ENCODE peak calls at places on chromosomes 16 and 17, in five cellular contexts. One of them, this sample, is unnamed.
A peak's percentile ranks its signal among the peaks of the same experiment; 100 is the strongest.

GRCh38 chr17:4950757-4951204 is at the start of gene ENO3:
- DNase-seq in NCI-H1694 treated with DMSO at 0.1 percent for 48 hours: peak; percentile 33
- DNase-seq in GM23338: peak; percentile 60
- DNase-seq in GM23248: no peak
- DNase-seq in H54: no peak
- DNase-seq in this sample: peak; percentile 27

GRCh38 chr16:79380990-79381389 is 219.5 kb downstream of the MAF start:
- DNase-seq in H54: no peak
- DNase-seq in GM23248: no peak
- DNase-seq in GM23338: no peak
- DNase-seq in NCI-H1694 treated with DMSO at 0.1 percent for 48 hours: no peak
- DNase-seq in this sample: no peak

GRCh38 chr16:86452451-86452850 is 57.9 kb upstream of the FOXF1 start:
- DNase-seq in GM23248: peak; percentile 61
- DNase-seq in GM23338: no peak
- DNase-seq in NCI-H1694 treated with DMSO at 0.1 percent for 48 hours: no peak
- DNase-seq in H54: no peak
- DNase-seq in this sample: no peak

GRCh38 chr17:33962857-33963655 is 292.0 kb upstream of the CCL2 start:
- DNase-seq in NCI-H1694 treated with DMSO at 0.1 percent for 48 hours: no peak
- DNase-seq in GM23338: no peak
- DNase-seq in H54: no peak
- DNase-seq in GM23248: no peak
- DNase-seq in this sample: no peak

GRCh38 chr17:76182016-76182764 is 41.1 kb upstream of the FOXJ1 start:
- DNase-seq in H54: peak; percentile 90
- DNase-seq in GM23248: peak; percentile 87
- DNase-seq in NCI-H1694 treated with DMSO at 0.1 percent for 48 hours: peak; percentile 91
- DNase-seq in GM23338: peak; percentile 93
- DNase-seq in this sample: peak; percentile 86

GRCh38 chr17:6567528-6568185 is 11.3 kb upstream of the PITPNM3 start:
- DNase-seq in NCI-H1694 treated with DMSO at 0.1 percent for 48 hours: no peak
- DNase-seq in H54: no peak
- DNase-seq in GM23248: peak; percentile 23
- DNase-seq in GM23338: peak; percentile 41
- DNase-seq in this sample: no peak

GRCh38 chr16:84950906-84951305 is 60.4 kb downstream of the ZDHHC7 start:
- DNase-seq in GM23248: peak; percentile 55
- DNase-seq in NCI-H1694 treated with DMSO at 0.1 percent for 48 hours: no peak
- DNase-seq in H54: no peak
- DNase-seq in GM23338: peak; percentile 72
- DNase-seq in this sample: no peak

GRCh38 chr16:81601601-81602251 is 157.1 kb downstream of the CMIP start:
- DNase-seq in GM23248: no peak
- DNase-seq in GM23338: no peak
- DNase-seq in NCI-H1694 treated with DMSO at 0.1 percent for 48 hours: no peak
- DNase-seq in H54: no peak
- DNase-seq in this sample: no peak

GRCh38 chr17:39739885-39740356 is 2.2 kb downstream of the GRB7 start:
- DNase-seq in H54: no peak
- DNase-seq in GM23248: peak; percentile 29
- DNase-seq in GM23338: peak; percentile 55
- DNase-seq in NCI-H1694 treated with DMSO at 0.1 percent for 48 hours: no peak
- DNase-seq in this sample: peak; percentile 21

GRCh38 chr17:81513669-81514484 is 1.3 kb upstream of the ACTG1 start:
- DNase-seq in GM23338: peak; percentile 84
- DNase-seq in GM23248: peak; percentile 94
- DNase-seq in NCI-H1694 treated with DMSO at 0.1 percent for 48 hours: peak; percentile 42
- DNase-seq in H54: no peak
- DNase-seq in this sample: peak; percentile 66

GRCh38 chr17:31448467-31449077 is 57.1 kb downstream of the RAB11FIP4 start:
- DNase-seq in NCI-H1694 treated with DMSO at 0.1 percent for 48 hours: no peak
- DNase-seq in GM23248: peak; percentile 49
- DNase-seq in H54: no peak
- DNase-seq in GM23338: no peak
- DNase-seq in this sample: no peak

GRCh38 chr17:2237521-2237921 is 66.1 kb downstream of the SMG6 start:
- DNase-seq in GM23248: peak; percentile 60
- DNase-seq in GM23338: no peak
- DNase-seq in NCI-H1694 treated with DMSO at 0.1 percent for 48 hours: no peak
- DNase-seq in H54: no peak
- DNase-seq in this sample: no peak

GRCh38 chr16:57914244-57915173 is 56.4 kb downstream of the CNGB1 start:
- DNase-seq in GM23338: no peak
- DNase-seq in GM23248: no peak
- DNase-seq in H54: no peak
- DNase-seq in NCI-H1694 treated with DMSO at 0.1 percent for 48 hours: no peak
- DNase-seq in this sample: no peak

GRCh38 chr17:300881-301280 is 51.7 kb downstream of the RPH3AL start:
- DNase-seq in GM23248: no peak
- DNase-seq in H54: no peak
- DNase-seq in NCI-H1694 treated with DMSO at 0.1 percent for 48 hours: no peak
- DNase-seq in GM23338: no peak
- DNase-seq in this sample: no peak

GRCh38 chr16:18932243-18932997 is 6.2 kb upstream of the SMG1 start:
- DNase-seq in H54: peak; percentile 39
- DNase-seq in NCI-H1694 treated with DMSO at 0.1 percent for 48 hours: no peak
- DNase-seq in GM23248: peak; percentile 91
- DNase-seq in GM23338: no peak
- DNase-seq in this sample: peak; percentile 98

GRCh38 chr16:3460121-3460520 is 16.6 kb downstream of the NAA60 start:
- DNase-seq in H54: no peak
- DNase-seq in NCI-H1694 treated with DMSO at 0.1 percent for 48 hours: no peak
- DNase-seq in GM23338: no peak
- DNase-seq in GM23248: peak; percentile 12
- DNase-seq in this sample: no peak

GRCh38 chr17:57906910-57907309 is 48.3 kb downstream of the CUEDC1 start:
- DNase-seq in GM23248: no peak
- DNase-seq in GM23338: peak; percentile 74
- DNase-seq in NCI-H1694 treated with DMSO at 0.1 percent for 48 hours: no peak
- DNase-seq in H54: no peak
- DNase-seq in this sample: no peak

GRCh38 chr16:49365711-49366509 is 7.7 kb upstream of the C16orf78 start:
- DNase-seq in GM23338: no peak
- DNase-seq in H54: no peak
- DNase-seq in GM23248: no peak
- DNase-seq in NCI-H1694 treated with DMSO at 0.1 percent for 48 hours: peak; percentile 31
- DNase-seq in this sample: no peak

GRCh38 chr17:32746698-32747097 is 130.2 kb downstream of the MYO1D start:
- DNase-seq in NCI-H1694 treated with DMSO at 0.1 percent for 48 hours: no peak
- DNase-seq in GM23338: no peak
- DNase-seq in H54: no peak
- DNase-seq in GM23248: peak; percentile 92
- DNase-seq in this sample: no peak

GRCh38 chr17:16381496-16381820 is 567 bp downstream of the UBB start:
- DNase-seq in GM23248: peak; percentile 73
- DNase-seq in H54: no peak
- DNase-seq in NCI-H1694 treated with DMSO at 0.1 percent for 48 hours: no peak
- DNase-seq in GM23338: no peak
- DNase-seq in this sample: no peak

GRCh38 chr16:51276335-51276734 is 125.3 kb upstream of the SALL1 start:
- DNase-seq in NCI-H1694 treated with DMSO at 0.1 percent for 48 hours: no peak
- DNase-seq in GM23338: no peak
- DNase-seq in GM23248: peak; percentile 33
- DNase-seq in H54: no peak
- DNase-seq in this sample: no peak

GRCh38 chr16:71916397-71916920 is 21.1 kb downstream of the IST1 start:
- DNase-seq in GM23248: no peak
- DNase-seq in NCI-H1694 treated with DMSO at 0.1 percent for 48 hours: no peak
- DNase-seq in H54: no peak
- DNase-seq in GM23338: no peak
- DNase-seq in this sample: no peak

GRCh38 chr17:2075336-2076056 is 20.6 kb downstream of the HIC1 start:
- DNase-seq in GM23338: peak; percentile 53
- DNase-seq in H54: no peak
- DNase-seq in GM23248: peak; percentile 63
- DNase-seq in NCI-H1694 treated with DMSO at 0.1 percent for 48 hours: no peak
- DNase-seq in this sample: no peak

GRCh38 chr17:910503-911194 is 68.9 kb downstream of the NXN start:
- DNase-seq in NCI-H1694 treated with DMSO at 0.1 percent for 48 hours: no peak
- DNase-seq in GM23248: peak; percentile 77
- DNase-seq in GM23338: no peak
- DNase-seq in H54: no peak
- DNase-seq in this sample: no peak

GRCh38 chr16:79170565-79171242 is 429.8 kb downstream of the MAF start:
- DNase-seq in NCI-H1694 treated with DMSO at 0.1 percent for 48 hours: no peak
- DNase-seq in H54: no peak
- DNase-seq in GM23338: no peak
- DNase-seq in GM23248: peak; percentile 28
- DNase-seq in this sample: no peak

GRCh38 chr16:27238016-27238587 is 30.5 kb downstream of the NSMCE1 start:
- DNase-seq in H54: no peak
- DNase-seq in GM23338: no peak
- DNase-seq in GM23248: no peak
- DNase-seq in NCI-H1694 treated with DMSO at 0.1 percent for 48 hours: no peak
- DNase-seq in this sample: peak; percentile 37

GRCh38 chr17:35645923-35646322 is 58.8 kb downstream of the AP2B1 start:
- DNase-seq in GM23248: no peak
- DNase-seq in GM23338: no peak
- DNase-seq in H54: no peak
- DNase-seq in NCI-H1694 treated with DMSO at 0.1 percent for 48 hours: no peak
- DNase-seq in this sample: no peak

GRCh38 chr16:23324727-23325126 is 22.6 kb downstream of the SCNN1B start:
- DNase-seq in H54: no peak
- DNase-seq in GM23248: no peak
- DNase-seq in GM23338: no peak
- DNase-seq in NCI-H1694 treated with DMSO at 0.1 percent for 48 hours: no peak
- DNase-seq in this sample: no peak

GRCh38 chr17:8781784-8782575 is 17.2 kb downstream of the MFSD6L start:
- DNase-seq in NCI-H1694 treated with DMSO at 0.1 percent for 48 hours: no peak
- DNase-seq in H54: no peak
- DNase-seq in GM23338: peak; percentile 34
- DNase-seq in GM23248: no peak
- DNase-seq in this sample: no peak

GRCh38 chr17:50686494-50687199 is 21.1 kb downstream of the ANKRD40 start:
- DNase-seq in H54: peak; percentile 93
- DNase-seq in GM23338: no peak
- DNase-seq in NCI-H1694 treated with DMSO at 0.1 percent for 48 hours: no peak
- DNase-seq in GM23248: peak; percentile 90
- DNase-seq in this sample: no peak

GRCh38 chr16:27611340-27611739 is 61.4 kb downstream of the KATNIP start:
- DNase-seq in GM23338: no peak
- DNase-seq in GM23248: no peak
- DNase-seq in H54: no peak
- DNase-seq in NCI-H1694 treated with DMSO at 0.1 percent for 48 hours: no peak
- DNase-seq in this sample: no peak

GRCh38 chr17:80145076-80146075 is 1.6 kb downstream of the EIF4A3 start:
- DNase-seq in NCI-H1694 treated with DMSO at 0.1 percent for 48 hours: no peak
- DNase-seq in GM23338: no peak
- DNase-seq in GM23248: peak; percentile 11
- DNase-seq in H54: no peak
- DNase-seq in this sample: no peak

GRCh38 chr17:76909971-76910760 is 42.0 kb downstream of the MGAT5B start:
- DNase-seq in H54: peak; percentile 68
- DNase-seq in NCI-H1694 treated with DMSO at 0.1 percent for 48 hours: peak; percentile 22
- DNase-seq in GM23248: peak; percentile 52
- DNase-seq in GM23338: peak; percentile 94
- DNase-seq in this sample: no peak

GRCh38 chr17:50626037-50626574 is 8.6 kb upstream of the ABCC3 start:
- DNase-seq in NCI-H1694 treated with DMSO at 0.1 percent for 48 hours: peak; percentile 87
- DNase-seq in GM23338: peak; percentile 92
- DNase-seq in H54: peak; percentile 86
- DNase-seq in GM23248: peak; percentile 85
- DNase-seq in this sample: peak; percentile 58

GRCh38 chr17:39306028-39306427 is 80.3 kb upstream of the STAC2 start:
- DNase-seq in NCI-H1694 treated with DMSO at 0.1 percent for 48 hours: no peak
- DNase-seq in GM23338: peak; percentile 37
- DNase-seq in H54: no peak
- DNase-seq in GM23248: no peak
- DNase-seq in this sample: no peak

GRCh38 chr17:65463242-65463641 is 98.2 kb downstream of the AXIN2 start:
- DNase-seq in NCI-H1694 treated with DMSO at 0.1 percent for 48 hours: no peak
- DNase-seq in GM23338: no peak
- DNase-seq in H54: no peak
- DNase-seq in GM23248: peak; percentile 35
- DNase-seq in this sample: no peak

GRCh38 chr16:7278636-7279035 is 54.0 kb upstream of the RBFOX1 start:
- DNase-seq in GM23248: no peak
- DNase-seq in NCI-H1694 treated with DMSO at 0.1 percent for 48 hours: no peak
- DNase-seq in H54: no peak
- DNase-seq in GM23338: no peak
- DNase-seq in this sample: peak; percentile 75

GRCh38 chr16:66824006-66824405 is 6.8 kb downstream of the NAE1 start:
- DNase-seq in NCI-H1694 treated with DMSO at 0.1 percent for 48 hours: no peak
- DNase-seq in H54: no peak
- DNase-seq in GM23338: no peak
- DNase-seq in GM23248: peak; percentile 55
- DNase-seq in this sample: no peak